ENCODE peak calls at places on chromosomes 1 and 21, in seven cellular contexts. L is activated naive CD4-positive, alpha-beta T cell; H is fibroblast of villous mesenchyme; B is hepatocyte; D is dorsolateral prefrontal cortex; M is T-helper 17 cell; P is left colon. J is an unnamed sample.

GRCh38 chr1:9065213-9065751 is 4.2 kb downstream of the SLC2A5 start:
- DNase-seq in P (no peak), L (no peak), B (no peak), D (no peak), H (no peak), M (no peak), J (no peak)

GRCh38 chr1:204573563-204573925 is 57.3 kb downstream of the MDM4 start:
- DNase-seq in L (no peak), H (no peak), D (no peak), M (no peak), B (peak; percentile 57), P (no peak), J (no peak)

GRCh38 chr1:107251083-107251482 is 110.2 kb downstream of the NTNG1 start:
- DNase-seq in D (no peak), B (no peak), M (no peak), L (no peak), H (no peak), P (no peak), J (no peak)

GRCh38 chr1:201085902-201086735 is 26.1 kb downstream of the CACNA1S start:
- DNase-seq in L (peak; percentile 2), D (no peak), B (peak; percentile 70), H (peak; percentile 36), P (peak; percentile 40), M (no peak), J (peak; percentile 53)

GRCh38 chr1:200153277-200154055 is 126.0 kb downstream of the NR5A2 start:
- DNase-seq in L (no peak), P (no peak), B (no peak), M (no peak), H (no peak), D (no peak), J (no peak)

GRCh38 chr21:44405948-44406872 is 49.1 kb upstream of the LRRC3 start:
- DNase-seq in H (peak; percentile 51), M (no peak), P (no peak), D (no peak), L (no peak), B (no peak), J (no peak)

GRCh38 chr1:3910049-3910731 is 10.1 kb upstream of the C1orf174 start:
- DNase-seq in B (no peak), H (no peak), L (no peak), P (no peak), M (no peak), D (no peak), J (no peak)

GRCh38 chr1:8276173-8276914 is 41.6 kb upstream of the SLC45A1 start:
- DNase-seq in H (no peak), L (no peak), D (no peak), P (no peak), M (no peak), B (no peak), J (no peak)

GRCh38 chr1:86706018-86706417 is 1.6 kb downstream of the SH3GLB1 start:
- DNase-seq in H (peak; percentile 24), D (no peak), L (no peak), P (no peak), B (no peak), M (no peak), J (peak; percentile 36)

GRCh38 chr1:233983811-233984210 is 79.3 kb downstream of the SLC35F3 start:
- DNase-seq in L (no peak), H (no peak), B (no peak), D (no peak), P (no peak), M (no peak), J (no peak)

GRCh38 chr21:39137248-39138186 is 45.7 kb downstream of the PSMG1 start:
- DNase-seq in M (no peak), L (no peak), D (no peak), P (no peak), H (peak; percentile 80), B (peak; percentile 54), J (peak; percentile 6)

GRCh38 chr21:28938726-28939125 is 54.0 kb downstream of the LTN1 start:
- DNase-seq in L (no peak), M (no peak), P (no peak), H (no peak), D (no peak), B (no peak), J (no peak)

GRCh38 chr1:16618719-16619118 is 5.4 kb upstream of the NBPF1 start:
- DNase-seq in P (no peak), H (no peak), D (no peak), M (no peak), L (no peak), B (no peak), J (no peak)

GRCh38 chr1:46246548-46247432 is 773 bp upstream of the RAD54L start:
- DNase-seq in M (peak; percentile 18), P (no peak), H (peak; percentile 51), D (peak; percentile 57), B (peak; percentile 74), L (no peak), J (peak; percentile 66)

GRCh38 chr1:183760661-183761060 is 44.3 kb upstream of the RGL1 start:
- DNase-seq in B (no peak), H (peak; percentile 71), D (no peak), P (no peak), L (no peak), M (no peak), J (no peak)

GRCh38 chr1:226778657-226779058 is 39.6 kb upstream of the ITPKB start:
- DNase-seq in L (no peak), M (no peak), D (no peak), H (peak; percentile 78), B (no peak), P (peak; percentile 71), J (peak; percentile 58)

GRCh38 chr1:156766288-156767100 is 841 bp upstream of the PRCC start:
- DNase-seq in M (no peak), D (no peak), L (no peak), H (peak; percentile 18), P (no peak), B (peak; percentile 41), J (peak; percentile 44)

GRCh38 chr1:31815307-31815645 is 546 bp downstream of the SPOCD1 start:
- DNase-seq in H (no peak), D (no peak), M (no peak), B (no peak), P (no peak), L (no peak), J (no peak)

GRCh38 chr1:172146149-172146850 is 274.2 kb upstream of the C1orf105 start:
- DNase-seq in M (no peak), L (no peak), B (no peak), H (peak; percentile 55), P (no peak), D (no peak), J (peak; percentile 32)

GRCh38 chr1:153598309-153599172 is 14.4 kb downstream of the S100A16 start:
- DNase-seq in L (no peak), M (no peak), B (no peak), H (peak; percentile 60), P (no peak), D (no peak), J (peak; percentile 85)

GRCh38 chr1:19368964-19369363 is 56.8 kb downstream of the SLC66A1 start:
- DNase-seq in L (no peak), H (no peak), P (no peak), B (no peak), D (no peak), M (no peak), J (no peak)

GRCh38 chr1:178417858-178418257 is 78.9 kb downstream of the CLEC20A start:
- DNase-seq in M (no peak), D (no peak), B (peak; percentile 13), P (no peak), L (no peak), H (peak; percentile 77), J (peak; percentile 87)

GRCh38 chr1:167825419-167826079 is 88.4 kb downstream of the ADCY10 start:
- DNase-seq in P (no peak), M (no peak), H (no peak), B (no peak), D (no peak), L (no peak), J (no peak)

GRCh38 chr1:156970017-156970416 is 49.6 kb downstream of the LRRC71 start:
- DNase-seq in B (no peak), D (no peak), M (no peak), H (peak; percentile 7), L (no peak), P (no peak), J (no peak)

GRCh38 chr1:115922806-115923205 is 53.5 kb upstream of the SLC22A15 start:
- DNase-seq in L (no peak), M (no peak), P (no peak), B (no peak), D (no peak), H (no peak), J (no peak)

GRCh38 chr1:151843398-151843797 is 3.8 kb upstream of the C2CD4D start:
- DNase-seq in M (no peak), P (no peak), L (no peak), H (no peak), D (no peak), B (no peak), J (no peak)

GRCh38 chr21:28663111-28663693 is 329.5 kb downstream of the LTN1 start:
- DNase-seq in B (no peak), H (no peak), D (no peak), P (no peak), L (no peak), M (no peak), J (no peak)

GRCh38 chr1:241423541-241424479 is 66.8 kb upstream of the RGS7 start:
- DNase-seq in H (peak; percentile 12), B (peak; percentile 64), M (no peak), L (no peak), D (peak; percentile 67), P (no peak), J (no peak)

J was measured in RKO.